ENCODE peak calls at places on chromosomes 1 and 21, in six cellular contexts. C is upper lobe of left lung; Z is neural progenitor cell; P is dorsolateral prefrontal cortex; U is tibial artery; L is CD4-positive, CD25-positive, alpha-beta regulatory T cell. N is an unnamed sample.

GRCh38 chr1:113146242-113147072 is 73.5 kb downstream of the LRIG2 start:
- DNase-seq in P (no peak), L (no peak), Z (no peak), C (no peak), U (no peak), N (peak)

GRCh38 chr1:204152310-204153044 is 633 bp upstream of the ETNK2 start:
- DNase-seq in Z (no peak), C (peak), L (no peak), P (no peak), U (no peak), N (no peak)

GRCh38 chr1:201376464-201377374 is 761 bp downstream of the TNNT2 start:
- DNase-seq in L (no peak), U (no peak), C (no peak), P (no peak), Z (peak), N (no peak)

GRCh38 chr1:21956720-21957552 is 19.8 kb upstream of the HSPG2 start:
- DNase-seq in C (no peak), Z (no peak), L (peak), U (peak), P (no peak), N (peak)

GRCh38 chr1:169858467-169858866 is 35.2 kb downstream of the SCYL3 start:
- DNase-seq in C (no peak), P (no peak), U (no peak), L (no peak), Z (no peak), N (no peak)

GRCh38 chr1:229942508-229942907 is 124.5 kb upstream of the GALNT2 start:
- DNase-seq in L (no peak), U (no peak), C (no peak), Z (no peak), P (no peak), N (no peak)

GRCh38 chr21:37373539-37373938 is 7.0 kb downstream of the DYRK1A start:
- DNase-seq in L (no peak), P (no peak), C (no peak), Z (no peak), U (no peak), N (no peak)

GRCh38 chr1:30706528-30706927 is 16.9 kb downstream of the MATN1 start:
- DNase-seq in U (peak), Z (no peak), C (no peak), P (peak), L (no peak), N (no peak)

GRCh38 chr1:245598524-245599310 is 443.9 kb downstream of the KIF26B start:
- DNase-seq in U (no peak), P (no peak), L (no peak), C (no peak), Z (no peak), N (no peak)

GRCh38 chr1:36175137-36176095 is 19.5 kb downstream of the MAP7D1 start:
- DNase-seq in C (no peak), U (peak), P (peak), L (no peak), Z (no peak), N (no peak)

GRCh38 chr21:21200103-21200938 is 202.1 kb downstream of the NCAM2 start:
- DNase-seq in Z (no peak), L (no peak), U (peak), P (no peak), C (no peak), N (no peak)

GRCh38 chr1:154760469-154760933 is 109.6 kb downstream of the KCNN3 start:
- DNase-seq in L (peak), Z (peak), C (peak), P (no peak), U (no peak), N (peak)

GRCh38 chr21:36661511-36662309 is 37.2 kb upstream of the SIM2 start:
- DNase-seq in C (no peak), Z (peak), P (no peak), U (no peak), L (no peak), N (no peak)

GRCh38 chr1:234656981-234657651 is 47.1 kb upstream of the IRF2BP2 start:
- DNase-seq in C (peak), P (no peak), L (no peak), U (no peak), Z (no peak), N (no peak)

GRCh38 chr1:29396438-29397255 is 160.3 kb downstream of the PTPRU start:
- DNase-seq in L (no peak), Z (no peak), P (no peak), U (no peak), C (no peak), N (no peak)

GRCh38 chr1:153796786-153797659 is 21.8 kb downstream of the SLC27A3 start:
- DNase-seq in U (peak), P (peak), L (peak), Z (peak), C (no peak), N (peak)

GRCh38 chr1:18575620-18576019 is 55.0 kb upstream of the PAX7 start:
- DNase-seq in L (peak), Z (peak), C (no peak), U (peak), P (no peak), N (peak)

GRCh38 chr1:178543291-178543609 is 30.3 kb downstream of the TEX35 start:
- DNase-seq in Z (no peak), U (no peak), L (peak), P (no peak), C (no peak), N (no peak)

GRCh38 chr21:16070207-16070651 is 340.4 kb downstream of the USP25 start:
- DNase-seq in Z (no peak), C (no peak), U (no peak), L (no peak), P (peak), N (no peak)

GRCh38 chr1:102977293-102977692 is 131.0 kb downstream of the COL11A1 start:
- DNase-seq in P (no peak), C (no peak), U (no peak), L (no peak), Z (no peak), N (no peak)
- H3K27ac ChIP-seq in P (no peak), C (no peak), U (no peak), L (no peak), Z (no peak), N (no peak)

GRCh38 chr21:35367558-35367957 is 318.5 kb upstream of the RUNX1 start:
- DNase-seq in Z (no peak), C (no peak), U (no peak), L (no peak), P (no peak), N (no peak)

GRCh38 chr21:35368326-35368725 is 319.2 kb upstream of the RUNX1 start:
- DNase-seq in U (no peak), C (no peak), L (no peak), P (no peak), Z (no peak), N (no peak)

GRCh38 chr21:35370071-35370470 is 321.0 kb upstream of the RUNX1 start:
- DNase-seq in L (no peak), C (no peak), U (no peak), Z (no peak), P (no peak), N (no peak)

GRCh38 chr21:35363458-35363857 is 314.4 kb upstream of the RUNX1 start:
- DNase-seq in L (no peak), P (no peak), Z (no peak), C (no peak), U (no peak), N (no peak)

GRCh38 chr21:35366348-35367085 is 317.4 kb upstream of the RUNX1 start:
- DNase-seq in U (peak), Z (no peak), L (no peak), C (no peak), P (no peak), N (no peak)
- H3K27ac ChIP-seq in U (peak), Z (no peak), L (no peak), C (no peak), P (no peak), N (no peak)

DNA sequence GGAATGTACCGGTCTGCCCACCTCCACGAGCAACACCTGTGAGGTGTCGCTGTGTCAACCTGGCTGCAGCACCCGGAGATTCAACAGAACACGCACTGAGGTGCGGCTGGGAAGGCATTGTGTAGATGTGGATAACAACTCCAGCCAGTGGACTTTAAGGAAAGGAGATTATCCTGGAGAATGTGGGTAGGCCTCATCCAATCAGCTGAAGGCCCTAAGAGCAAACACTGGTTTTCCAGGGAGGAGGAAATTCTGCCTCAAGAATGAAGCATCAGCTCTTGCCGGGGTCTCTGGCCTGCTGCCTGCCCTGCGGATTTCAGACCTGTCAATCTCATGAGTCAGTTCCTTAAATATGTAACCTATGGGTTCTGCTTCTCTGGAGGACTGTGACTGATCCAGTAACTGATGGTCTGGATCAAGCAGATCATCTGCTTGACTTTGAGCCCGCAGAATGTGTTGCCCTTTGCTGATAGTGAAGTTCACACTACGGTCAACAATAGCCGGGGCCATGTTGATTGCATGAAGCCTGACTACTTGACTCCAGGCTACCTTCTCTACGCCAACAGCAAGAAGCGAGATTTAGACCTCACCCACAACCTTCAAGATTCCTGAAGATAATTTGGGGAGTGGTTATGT is 15.9 kb upstream of the PRDM15 start:
- DNase-seq in L (no peak), Z (no peak), P (no peak), C (no peak), U (no peak), N (no peak)
- H3K27ac ChIP-seq in L (no peak), Z (no peak), P (no peak), C (no peak), U (no peak), N (no peak)

GRCh38 chr21:43793243-43793642 is 3.9 kb downstream of the RRP1 start:
- DNase-seq in U (no peak), P (no peak), C (peak), L (no peak), Z (no peak), N (no peak)
- H3K27ac ChIP-seq in U (no peak), P (no peak), C (no peak), L (no peak), Z (no peak), N (no peak)

GRCh38 chr1:31788825-31789256 is 24.7 kb upstream of the ADGRB2 start:
- DNase-seq in Z (no peak), P (no peak), U (peak), L (no peak), C (no peak), N (no peak)

GRCh38 chr1:31786366-31787060 is 22.4 kb upstream of the ADGRB2 start:
- DNase-seq in U (no peak), L (no peak), Z (no peak), P (peak), C (peak), N (no peak)

GRCh38 chr1:31788138-31788824 is 24.1 kb upstream of the ADGRB2 start:
- DNase-seq in Z (peak), L (peak), P (peak), C (peak), U (peak), N (peak)

GRCh38 chr1:31787261-31787660 is 23.1 kb upstream of the ADGRB2 start:
- DNase-seq in U (no peak), P (peak), Z (no peak), C (no peak), L (no peak), N (no peak)

GRCh38 chr1:31787786-31788137 is 23.6 kb upstream of the ADGRB2 start:
- DNase-seq in L (no peak), P (no peak), U (no peak), C (no peak), Z (no peak), N (no peak)
- H3K27ac ChIP-seq in L (peak), P (peak), U (peak), C (no peak), Z (no peak), N (peak)

DNA sequence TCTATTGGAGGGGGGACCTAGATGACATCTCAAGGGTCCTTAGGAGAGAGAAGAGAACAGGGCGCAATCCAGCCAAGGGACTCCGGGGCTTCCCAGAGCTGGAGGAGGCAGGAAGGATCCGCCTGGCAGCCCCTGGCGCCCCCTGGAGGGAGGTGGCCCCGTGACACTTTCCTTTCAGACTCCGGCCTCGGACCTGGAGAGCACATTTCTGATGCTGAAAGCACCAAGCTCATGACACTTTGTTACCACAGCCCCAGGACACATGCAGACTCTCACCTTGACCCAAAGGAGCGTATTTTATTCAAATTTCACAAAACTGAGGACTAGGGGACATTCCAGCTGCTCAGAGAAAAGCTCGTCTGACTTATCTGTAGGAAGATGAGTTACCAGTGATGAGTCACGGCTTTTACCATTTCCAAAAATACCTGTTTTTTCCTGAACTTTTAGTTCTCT is 21.4 kb upstream of the POFUT2 start:
- DNase-seq in P (peak), Z (peak), C (peak), U (no peak), L (peak), N (no peak)
- H3K27ac ChIP-seq in P (no peak), Z (no peak), C (peak), U (peak), L (no peak), N (peak)

DNA sequence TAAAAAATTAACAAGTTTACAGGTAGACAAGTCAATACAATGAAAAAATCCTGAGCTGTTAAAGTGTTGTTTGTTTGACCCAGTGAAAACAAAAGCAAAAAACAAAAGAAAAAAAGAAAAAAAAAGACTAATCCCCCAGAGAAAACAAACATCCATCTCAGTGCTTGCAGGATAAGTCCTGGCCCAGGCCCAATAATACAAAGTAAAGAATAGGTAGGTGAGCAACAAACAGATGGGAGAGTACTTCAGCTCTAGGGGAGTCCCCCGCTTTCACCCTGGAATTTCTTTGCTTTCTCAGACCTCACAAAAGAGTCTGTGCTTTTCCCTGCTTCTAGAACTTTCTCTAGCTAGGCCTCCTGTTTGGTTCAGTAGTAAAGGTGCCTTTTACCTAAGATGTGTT is 70.3 kb downstream of the ABCA4 start:
- DNase-seq in P (no peak), L (no peak), C (no peak), U (no peak), Z (no peak), N (no peak)
- H3K27ac ChIP-seq in P (no peak), L (no peak), C (peak), U (no peak), Z (no peak), N (no peak)

GRCh38 chr21:42214921-42215320 is 4.0 kb upstream of the ABCG1 start:
- DNase-seq in C (no peak), U (no peak), L (no peak), Z (no peak), P (no peak), N (no peak)
- H3K27ac ChIP-seq in C (no peak), U (no peak), L (no peak), Z (no peak), P (no peak), N (no peak)

GRCh38 chr1:8120693-8121260 is 94.7 kb upstream of the ERRFI1 start:
- DNase-seq in C (no peak), Z (no peak), P (no peak), L (no peak), U (peak), N (no peak)

GRCh38 chr1:8116892-8117262 is 90.8 kb upstream of the ERRFI1 start:
- DNase-seq in P (no peak), U (peak), Z (no peak), L (no peak), C (no peak), N (no peak)

GRCh38 chr1:8115031-8115768 is 89.1 kb upstream of the ERRFI1 start:
- DNase-seq in L (no peak), P (no peak), U (no peak), Z (no peak), C (no peak), N (no peak)

GRCh38 chr1:8115769-8116167 is 89.7 kb upstream of the ERRFI1 start:
- DNase-seq in P (no peak), C (no peak), U (no peak), Z (no peak), L (no peak), N (no peak)

GRCh38 chr1:8118031-8118451 is 91.9 kb upstream of the ERRFI1 start:
- DNase-seq in P (no peak), U (no peak), C (no peak), Z (peak), L (no peak), N (no peak)
- H3K27ac ChIP-seq in P (no peak), U (peak), C (peak), Z (no peak), L (no peak), N (no peak)